ENCODE peak calls at places on chromosomes 1 and 21, in eight cellular contexts. F is pons; I is T-helper 2 cell; Q is mesothelial cell of epicardium; B is HT-29; L is activated CD4-positive, alpha-beta T cell treated with anti-CD3 and anti-CD28 coated beads for 48 hours; A is stimulated activated CD4-positive, alpha-beta T cell treated with anti-CD3 and anti-CD28 coated beads, Interleukin-12 subunit alpha, Interleukin-12 subunit beta, amount 100 ng/mL, for 48 hours; X is CD4-positive, CD25-positive, alpha-beta regulatory T cell. Y is an unnamed sample.

GRCh38 chr1:19368050-19368449 is 55.9 kb downstream of the SLC66A1 start:
- DNase-seq in F (no peak), I (no peak), Q (no peak), B (no peak), L (no peak), A (no peak), X (no peak), Y (no peak)

GRCh38 chr1:94753171-94753972 is 66.8 kb upstream of the SLC44A3 start:
- DNase-seq in F (no peak), I (no peak), Q (no peak), B (no peak), L (no peak), A (no peak), X (no peak), Y (no peak)

GRCh38 chr1:98368995-98369394 is 292.5 kb upstream of the SNX7 start:
- DNase-seq in F (no peak), I (no peak), Q (no peak), B (no peak), L (no peak), A (no peak), X (no peak), Y (no peak)

GRCh38 chr1:161117681-161118581 is at the start of the genes NIT1 and PFDN2:
- DNase-seq in F (peak; percentile 66), I (peak; percentile 82), Q (peak; percentile 91), B (peak; percentile 85), L (peak; percentile 92), A (peak; percentile 86), X (peak; percentile 82), Y (peak; percentile 80)

GRCh38 chr21:38243732-38244406 is 12.9 kb upstream of the KCNJ15 start:
- DNase-seq in F (no peak), I (no peak), Q (no peak), B (no peak), L (no peak), A (no peak), X (no peak), Y (no peak)

GRCh38 chr1:163866539-163866938 is 544.8 kb downstream of the NUF2 start:
- DNase-seq in F (no peak), I (no peak), Q (no peak), B (no peak), L (no peak), A (no peak), X (no peak), Y (no peak)

GRCh38 chr1:236524142-236524891 is 535 bp downstream of the LGALS8 start:
- DNase-seq in F (peak; percentile 87), I (peak; percentile 42), Q (no peak), B (peak; percentile 72), L (peak; percentile 65), A (peak; percentile 34), X (peak; percentile 58), Y (peak; percentile 78)

GRCh38 chr1:10515627-10516026 is 40.9 kb downstream of the PEX14 start:
- DNase-seq in F (no peak), I (no peak), Q (no peak), B (no peak), L (no peak), A (no peak), X (no peak), Y (no peak)

Y was measured in stimulated activated naive B cell treated with anti-CD40 and anti-IgM and Interleukin-4, amounts not matched to agents 10 μg/mL and 1 μg/mL and 100 μg/mL, for 72 hours.